ENCODE peak calls at places on chromosomes 13 and 19, in seven cellular contexts. One of them, this sample, is unnamed.

GRCh38 chr13:94656766-94657165 is 55.1 kb downstream of the GPR180 start:
- DNase-seq in CD8-positive, alpha-beta T cell: no peak
- DNase-seq in fibroblast of lung: peak; percentile 96
- DNase-seq in pancreas: no peak
- DNase-seq in A549: peak; percentile 35
- DNase-seq in PC-3: peak; percentile 76
- DNase-seq in lower leg skin: no peak
- DNase-seq in this sample: peak; percentile 96

GRCh38 chr13:79781829-79782540 is 301.0 kb downstream of the NDFIP2 start:
- DNase-seq in fibroblast of lung: peak; percentile 73
- DNase-seq in lower leg skin: no peak
- DNase-seq in A549: no peak
- DNase-seq in CD8-positive, alpha-beta T cell: no peak
- DNase-seq in pancreas: no peak
- DNase-seq in PC-3: no peak
- DNase-seq in this sample: no peak

GRCh38 chr19:10660346-10660745 is 6.2 kb downstream of the ILF3 start:
- DNase-seq in fibroblast of lung: no peak
- DNase-seq in A549: no peak
- DNase-seq in PC-3: peak; percentile 41
- DNase-seq in CD8-positive, alpha-beta T cell: no peak
- DNase-seq in pancreas: no peak
- DNase-seq in lower leg skin: no peak
- DNase-seq in this sample: no peak

GRCh38 chr13:30846311-30846710 is 59.8 kb upstream of the MEDAG start:
- DNase-seq in PC-3: no peak
- DNase-seq in lower leg skin: no peak
- DNase-seq in CD8-positive, alpha-beta T cell: no peak
- DNase-seq in A549: no peak
- DNase-seq in pancreas: no peak
- DNase-seq in fibroblast of lung: peak; percentile 92
- DNase-seq in this sample: no peak

GRCh38 chr13:99307247-99307646 is at the start of gene GPR183:
- DNase-seq in PC-3: no peak
- DNase-seq in fibroblast of lung: peak; percentile 50
- DNase-seq in CD8-positive, alpha-beta T cell: no peak
- DNase-seq in pancreas: no peak
- DNase-seq in lower leg skin: no peak
- DNase-seq in A549: no peak
- DNase-seq in this sample: no peak

GRCh38 chr19:10568444-10568825 is 344 bp downstream of the CDKN2D start:
- DNase-seq in pancreas: peak; percentile 71
- DNase-seq in PC-3: peak; percentile 50
- DNase-seq in lower leg skin: no peak
- DNase-seq in fibroblast of lung: no peak
- DNase-seq in A549: peak; percentile 50
- DNase-seq in CD8-positive, alpha-beta T cell: peak; percentile 62
- DNase-seq in this sample: no peak

GRCh38 chr19:46529622-46530451 is 34.2 kb upstream of the PNMA8B start:
- DNase-seq in lower leg skin: peak; percentile 68
- DNase-seq in pancreas: peak; percentile 74
- DNase-seq in A549: peak; percentile 69
- DNase-seq in PC-3: peak; percentile 69
- DNase-seq in CD8-positive, alpha-beta T cell: peak; percentile 74
- DNase-seq in fibroblast of lung: peak; percentile 34
- DNase-seq in this sample: peak; percentile 3

GRCh38 chr19:54100560-54100959 is at the start of gene OSCAR:
- DNase-seq in A549: no peak
- DNase-seq in PC-3: no peak
- DNase-seq in CD8-positive, alpha-beta T cell: no peak
- DNase-seq in lower leg skin: no peak
- DNase-seq in pancreas: no peak
- DNase-seq in fibroblast of lung: no peak
- DNase-seq in this sample: no peak

DNA sequence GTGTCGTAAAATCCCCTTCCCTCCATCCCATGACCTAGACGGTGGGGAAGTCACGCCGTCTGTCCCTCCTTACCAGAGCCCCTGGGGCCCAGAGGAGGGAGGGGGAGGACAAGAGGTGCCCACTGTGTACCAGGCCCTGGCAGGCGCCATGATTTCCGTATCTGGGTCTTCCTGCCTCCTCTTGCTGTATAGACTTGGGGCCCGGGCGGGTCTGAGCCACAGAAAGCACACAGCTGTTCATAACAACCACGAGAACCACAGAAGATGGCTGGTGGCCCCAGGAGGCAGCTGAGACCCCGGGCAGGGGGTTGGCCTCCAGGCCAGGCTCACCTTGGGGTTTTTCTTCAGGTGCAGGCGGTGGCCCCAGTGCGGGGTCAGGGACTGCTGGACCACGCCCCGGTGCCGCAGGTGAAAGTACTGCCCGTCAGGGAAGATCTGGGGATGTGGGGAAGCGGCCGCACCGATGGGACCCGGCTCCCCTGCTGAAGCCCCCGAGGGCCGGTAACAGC is 633 bp downstream of the PCSK4 start:
- DNase-seq in PC-3: no peak
- DNase-seq in A549: no peak
- DNase-seq in fibroblast of lung: no peak
- DNase-seq in CD8-positive, alpha-beta T cell: no peak
- DNase-seq in lower leg skin: no peak
- DNase-seq in pancreas: peak; percentile 58
- DNase-seq in this sample: no peak
- H3K4me3 ChIP-seq in PC-3: peak overlapping the region; percentile 76
- H3K4me3 ChIP-seq in A549: peak overlapping the region; percentile 46
- H3K4me3 ChIP-seq in fibroblast of lung: peak overlapping the region; percentile 67
- H3K4me3 ChIP-seq in CD8-positive, alpha-beta T cell: peak overlapping the region; percentile 71
- H3K4me3 ChIP-seq in lower leg skin: no peak overlapping the region
- H3K4me3 ChIP-seq in pancreas: peak overlapping the region; percentile 63
- H3K4me3 ChIP-seq in this sample: peak overlapping the region; percentile 72

GRCh38 chr19:48310227-48310626 is 15.1 kb upstream of the EMP3 start:
- DNase-seq in A549: no peak
- DNase-seq in fibroblast of lung: no peak
- DNase-seq in PC-3: no peak
- DNase-seq in pancreas: no peak
- DNase-seq in CD8-positive, alpha-beta T cell: no peak
- DNase-seq in lower leg skin: no peak
- DNase-seq in this sample: no peak

GRCh38 chr19:48311384-48311783 is 14.0 kb upstream of the EMP3 start:
- DNase-seq in PC-3: no peak
- DNase-seq in A549: no peak
- DNase-seq in CD8-positive, alpha-beta T cell: no peak
- DNase-seq in lower leg skin: no peak
- DNase-seq in pancreas: no peak
- DNase-seq in fibroblast of lung: no peak
- DNase-seq in this sample: no peak

GRCh38 chr19:48303367-48303766 is 22.0 kb upstream of the EMP3 start:
- DNase-seq in fibroblast of lung: no peak
- DNase-seq in lower leg skin: no peak
- DNase-seq in A549: no peak
- DNase-seq in pancreas: no peak
- DNase-seq in PC-3: no peak
- DNase-seq in CD8-positive, alpha-beta T cell: no peak
- DNase-seq in this sample: no peak

GRCh38 chr19:48303866-48304265 is 21.5 kb upstream of the EMP3 start:
- DNase-seq in pancreas: no peak
- DNase-seq in A549: no peak
- DNase-seq in PC-3: no peak
- DNase-seq in CD8-positive, alpha-beta T cell: no peak
- DNase-seq in fibroblast of lung: no peak
- DNase-seq in lower leg skin: no peak
- DNase-seq in this sample: no peak

DNA sequence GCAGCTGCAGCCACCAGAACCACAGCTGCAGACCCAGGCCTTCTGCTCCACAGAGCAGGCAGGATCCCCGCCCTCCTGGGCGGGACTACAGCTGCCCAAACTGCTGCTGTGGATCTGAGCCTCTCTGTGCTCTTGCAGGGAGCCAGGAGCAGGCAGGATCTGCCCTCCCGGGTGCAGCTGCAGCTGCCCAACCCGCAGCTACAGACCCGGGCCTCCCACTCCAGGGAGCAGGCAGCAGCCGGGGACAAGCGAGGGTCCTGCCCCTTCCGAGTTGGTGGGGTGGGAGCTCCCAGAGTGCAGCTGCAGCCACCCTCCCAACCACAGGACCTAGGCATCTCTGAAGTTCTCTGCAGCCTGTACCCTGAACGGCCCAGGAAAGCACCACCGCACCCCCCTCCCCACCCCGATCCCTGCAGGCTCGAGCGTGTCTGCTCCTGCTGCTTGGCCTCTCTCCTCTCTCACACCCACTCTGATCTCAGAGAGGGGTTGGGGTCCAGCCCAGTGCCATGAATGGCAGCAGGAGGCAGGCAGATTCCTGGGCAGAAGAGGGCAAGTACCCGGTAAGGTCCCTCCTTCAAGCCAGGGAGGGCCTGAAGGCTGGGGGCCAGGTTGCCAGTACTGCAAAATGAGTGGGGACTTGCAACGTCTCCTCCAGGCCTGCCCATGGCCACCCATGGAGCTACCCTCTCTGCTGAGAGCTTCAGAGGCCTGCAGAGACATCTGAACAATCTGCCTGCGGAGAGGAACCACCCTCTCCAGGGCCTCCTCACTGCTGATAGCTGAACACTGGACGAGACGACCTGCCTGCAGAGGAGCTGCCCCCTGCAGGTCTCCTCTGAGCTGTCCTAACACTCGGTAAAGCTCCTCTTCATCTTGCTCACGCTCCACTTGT is 16.4 kb upstream of the EMP3 start:
- DNase-seq in lower leg skin: no peak
- DNase-seq in fibroblast of lung: no peak
- DNase-seq in A549: peak; percentile 56
- DNase-seq in PC-3: no peak
- DNase-seq in CD8-positive, alpha-beta T cell: no peak
- DNase-seq in pancreas: no peak
- DNase-seq in this sample: no peak
- TF ChIP-seq CTCF in lower leg skin: no peak
- TF ChIP-seq CTCF in fibroblast of lung: no peak
- TF ChIP-seq CTCF in A549: peak; percentile 42
- TF ChIP-seq CTCF in PC-3: peak; percentile 15
- TF ChIP-seq CTCF in CD8-positive, alpha-beta T cell: no peak
- TF ChIP-seq CTCF in pancreas: no peak
- TF ChIP-seq CTCF in this sample: peak; percentile 64

GRCh38 chr19:17605117-17605516 is 49.7 kb downstream of the COLGALT1 start:
- DNase-seq in pancreas: no peak
- DNase-seq in A549: no peak
- DNase-seq in fibroblast of lung: no peak
- DNase-seq in lower leg skin: no peak
- DNase-seq in CD8-positive, alpha-beta T cell: no peak
- DNase-seq in PC-3: no peak
- DNase-seq in this sample: no peak

GRCh38 chr19:17606786-17607185 is 51.3 kb downstream of the COLGALT1 start:
- DNase-seq in lower leg skin: no peak
- DNase-seq in PC-3: no peak
- DNase-seq in pancreas: no peak
- DNase-seq in fibroblast of lung: no peak
- DNase-seq in CD8-positive, alpha-beta T cell: no peak
- DNase-seq in A549: no peak
- DNase-seq in this sample: no peak

GRCh38 chr19:17604372-17605025 is 49.0 kb downstream of the COLGALT1 start:
- DNase-seq in pancreas: no peak
- DNase-seq in PC-3: no peak
- DNase-seq in fibroblast of lung: no peak
- DNase-seq in CD8-positive, alpha-beta T cell: no peak
- DNase-seq in A549: no peak
- DNase-seq in lower leg skin: no peak
- DNase-seq in this sample: no peak

GRCh38 chr19:17607936-17608335 is 52.5 kb downstream of the COLGALT1 start:
- DNase-seq in CD8-positive, alpha-beta T cell: no peak
- DNase-seq in fibroblast of lung: no peak
- DNase-seq in PC-3: no peak
- DNase-seq in A549: no peak
- DNase-seq in lower leg skin: no peak
- DNase-seq in pancreas: no peak
- DNase-seq in this sample: no peak

DNA sequence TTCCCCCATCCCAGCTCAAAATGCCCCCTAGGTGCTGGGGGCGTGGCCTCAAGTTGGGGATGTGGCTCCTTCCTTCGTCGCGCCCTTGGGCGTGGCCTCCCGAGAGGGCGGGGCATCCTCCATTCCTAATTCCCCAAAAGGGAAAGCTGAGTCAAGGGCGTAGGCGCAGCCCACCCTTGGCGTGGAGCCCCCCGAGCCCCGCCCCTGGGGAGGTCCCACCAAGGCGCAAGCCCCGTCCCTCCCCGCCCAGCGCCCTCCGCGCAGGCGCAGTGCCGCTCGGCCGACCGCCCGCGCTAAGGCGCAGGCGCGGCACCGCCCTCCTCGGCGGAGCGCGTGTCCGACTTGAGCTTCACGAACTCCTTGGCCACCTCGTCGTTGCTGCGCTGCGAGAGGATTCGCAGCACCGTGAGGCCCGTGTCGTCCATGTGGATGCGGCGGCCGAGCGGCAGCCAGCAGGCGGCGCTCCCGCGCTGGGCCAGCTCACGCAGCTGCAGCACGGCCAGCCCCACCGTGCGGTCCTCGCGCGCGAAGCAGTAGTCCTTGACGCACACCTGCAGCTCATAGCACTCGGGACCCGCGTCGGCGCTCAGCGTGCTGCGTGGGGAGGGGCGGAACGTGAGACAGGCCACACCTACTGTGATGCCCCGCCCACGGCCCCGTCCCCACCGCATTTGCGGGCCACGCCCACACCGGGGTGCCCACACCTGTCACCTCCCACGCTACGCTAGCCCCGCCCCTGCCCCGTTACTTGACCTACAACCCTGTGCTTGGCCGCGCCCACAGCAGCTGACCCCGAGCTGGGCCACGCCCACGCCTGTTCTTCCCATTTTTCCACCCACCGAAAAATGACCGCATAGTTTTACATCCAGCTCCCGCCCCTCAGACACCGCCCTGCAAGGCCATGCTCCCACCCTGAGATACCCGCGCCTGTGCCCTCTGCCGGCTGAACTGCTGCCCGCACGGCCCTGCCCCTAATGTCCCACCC is 50.6 kb downstream of the COLGALT1 start:
- DNase-seq in PC-3: peak; percentile 58
- DNase-seq in pancreas: peak; percentile 86
- DNase-seq in fibroblast of lung: peak; percentile 55
- DNase-seq in A549: peak; percentile 95
- DNase-seq in lower leg skin: peak; percentile 56
- DNase-seq in CD8-positive, alpha-beta T cell: peak; percentile 75
- DNase-seq in this sample: no peak
- H3K4me3 ChIP-seq in PC-3: peak overlapping the region; percentile 43
- H3K4me3 ChIP-seq in pancreas: peak overlapping the region; percentile 50
- H3K4me3 ChIP-seq in fibroblast of lung: no peak overlapping the region
- H3K4me3 ChIP-seq in A549: peak overlapping the region; percentile 63
- H3K4me3 ChIP-seq in lower leg skin: peak overlapping the region; percentile 4
- H3K4me3 ChIP-seq in CD8-positive, alpha-beta T cell: peak overlapping the region; percentile 69
- H3K4me3 ChIP-seq in this sample: peak overlapping the region; percentile 52

GRCh38 chr13:24864579-24864978 is 100.6 kb downstream of the RNF17 start:
- DNase-seq in A549: no peak
- DNase-seq in lower leg skin: no peak
- DNase-seq in PC-3: peak; percentile 55
- DNase-seq in CD8-positive, alpha-beta T cell: no peak
- DNase-seq in fibroblast of lung: no peak
- DNase-seq in pancreas: no peak
- DNase-seq in this sample: no peak

GRCh38 chr13:24863748-24864540 is 100.0 kb downstream of the RNF17 start:
- DNase-seq in PC-3: no peak
- DNase-seq in fibroblast of lung: no peak
- DNase-seq in pancreas: no peak
- DNase-seq in lower leg skin: no peak
- DNase-seq in CD8-positive, alpha-beta T cell: no peak
- DNase-seq in A549: no peak
- DNase-seq in this sample: no peak

GRCh38 chr13:24861617-24862362 is 97.8 kb downstream of the RNF17 start:
- DNase-seq in fibroblast of lung: no peak
- DNase-seq in pancreas: no peak
- DNase-seq in A549: no peak
- DNase-seq in PC-3: no peak
- DNase-seq in lower leg skin: no peak
- DNase-seq in CD8-positive, alpha-beta T cell: no peak
- DNase-seq in this sample: no peak

GRCh38 chr13:24866488-24866887 is 102.5 kb downstream of the RNF17 start:
- DNase-seq in fibroblast of lung: no peak
- DNase-seq in pancreas: no peak
- DNase-seq in A549: no peak
- DNase-seq in CD8-positive, alpha-beta T cell: no peak
- DNase-seq in PC-3: no peak
- DNase-seq in lower leg skin: no peak
- DNase-seq in this sample: no peak

DNA sequence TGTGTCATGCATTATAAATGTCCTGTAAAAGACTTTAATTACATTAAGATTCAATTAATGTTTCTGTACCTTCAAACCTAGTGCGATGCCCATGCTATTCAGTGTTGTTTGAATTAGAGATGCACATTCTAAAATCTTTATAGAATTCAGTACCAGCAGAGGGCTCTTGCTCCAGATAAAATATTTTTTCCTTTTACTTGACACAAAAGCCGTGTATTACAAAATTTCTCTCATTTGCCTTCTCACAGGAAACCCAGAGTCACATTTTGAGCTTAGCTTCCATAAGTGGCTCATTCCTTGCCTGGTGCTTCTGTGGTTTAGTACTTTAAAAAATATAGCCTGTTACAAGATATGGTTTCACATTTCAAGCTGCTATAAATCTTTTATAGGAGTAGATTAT is 101.2 kb downstream of the RNF17 start:
- DNase-seq in A549: no peak
- DNase-seq in fibroblast of lung: no peak
- DNase-seq in PC-3: peak; percentile 15
- DNase-seq in pancreas: no peak
- DNase-seq in lower leg skin: no peak
- DNase-seq in CD8-positive, alpha-beta T cell: no peak
- DNase-seq in this sample: no peak
- TF ChIP-seq CTCF in A549: peak; percentile 31
- TF ChIP-seq CTCF in fibroblast of lung: no peak
- TF ChIP-seq CTCF in PC-3: no peak
- TF ChIP-seq CTCF in pancreas: no peak
- TF ChIP-seq CTCF in lower leg skin: no peak
- TF ChIP-seq CTCF in CD8-positive, alpha-beta T cell: no peak
- TF ChIP-seq CTCF in this sample: no peak